ENCODE peak calls at places on chromosomes 7 and 10, in five cellular contexts. K is stomach, Q is GM12878, I is right atrium auricular region, R is transverse colon. G is an unnamed sample.

GRCh38 chr7:13742719-13743640 is 246.5 kb downstream of the ETV1 start:
- DNase-seq in K (peak), Q (no peak), I (no peak), R (peak), G (peak)

GRCh38 chr7:149459540-149460433 is 1.1 kb downstream of the ZNF777 start:
- DNase-seq in K (no peak), Q (no peak), I (no peak), R (no peak), G (peak)

GRCh38 chr10:124552877-124553276 is 91.3 kb downstream of the LHPP start:
- DNase-seq in K (no peak), Q (no peak), I (no peak), R (no peak), G (no peak)

GRCh38 chr10:5538446-5538845 is 13.7 kb downstream of the CALML3 start:
- DNase-seq in K (peak), Q (no peak), I (no peak), R (peak), G (no peak)

GRCh38 chr10:37965006-37965405 is 11.4 kb downstream of the ZNF25 start:
- DNase-seq in K (no peak), Q (no peak), I (no peak), R (no peak), G (no peak)

GRCh38 chr10:110425684-110426293 is 71.9 kb upstream of the DUSP5 start:
- DNase-seq in K (no peak), Q (peak), I (no peak), R (no peak), G (peak)

GRCh38 chr7:88546808-88547207 is 212.7 kb upstream of the ZNF804B start:
- DNase-seq in K (no peak), Q (peak), I (no peak), R (no peak), G (peak)

GRCh38 chr10:61981460-61981859 is 80.0 kb downstream of the ARID5B start:
- DNase-seq in K (no peak), Q (no peak), I (no peak), R (no peak), G (peak)

GRCh38 chr7:48041665-48041995 is 6.3 kb downstream of the C7orf57 start:
- DNase-seq in K (no peak), Q (no peak), I (no peak), R (no peak), G (peak)

GRCh38 chr10:8614054-8614565 is 559.6 kb downstream of the GATA3 start:
- DNase-seq in K (no peak), Q (no peak), I (no peak), R (no peak), G (peak)

GRCh38 chr7:41489885-41490284 is 213.0 kb downstream of the INHBA start:
- DNase-seq in K (no peak), Q (no peak), I (no peak), R (no peak), G (no peak)

GRCh38 chr7:5187605-5188004 is 2.4 kb upstream of the WIPI2 start:
- DNase-seq in K (no peak), Q (no peak), I (no peak), R (no peak), G (no peak)

GRCh38 chr7:92644406-92645113 is 54.4 kb upstream of the FAM133B start:
- DNase-seq in K (no peak), Q (no peak), I (no peak), R (no peak), G (no peak)

GRCh38 chr7:150968698-150969482 is 9.2 kb downstream of the KCNH2 start:
- DNase-seq in K (no peak), Q (no peak), I (no peak), R (no peak), G (no peak)

GRCh38 chr7:90459888-90460287 is 9.6 kb upstream of the PTTG1IP2 start:
- DNase-seq in K (no peak), Q (no peak), I (no peak), R (no peak), G (peak)
- H3K27ac ChIP-seq in K (no peak), Q (no peak), I (no peak), R (no peak), G (no peak)

DNA sequence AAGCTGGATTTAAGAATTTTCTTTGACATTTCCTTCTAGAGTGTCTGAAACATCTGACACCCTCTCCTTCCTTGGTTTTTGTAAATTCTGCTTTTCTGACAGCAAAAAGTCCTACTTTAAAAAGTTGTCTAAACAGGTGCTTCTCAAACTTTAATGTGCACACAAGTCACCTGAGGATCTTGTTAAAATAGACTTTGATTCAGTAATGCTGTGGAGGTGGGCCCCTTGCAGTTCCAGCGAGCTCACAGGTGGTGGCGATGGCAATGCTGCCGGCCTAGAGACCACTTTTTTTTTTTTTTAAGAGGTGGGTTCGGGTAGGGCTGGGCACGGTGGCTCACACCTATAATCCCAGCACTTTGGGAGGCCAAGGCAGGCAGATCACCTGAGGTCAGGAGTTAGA is 77.1 kb downstream of the ABCC2 start:
- DNase-seq in K (no peak), Q (no peak), I (no peak), R (no peak), G (peak)
- TF ChIP-seq CTCF in K (peak), Q (peak), I (no peak), R (no peak), G (peak)

GRCh38 chr10:119118231-119118630 is 14.3 kb downstream of the DENND10 start:
- DNase-seq in K (no peak), Q (no peak), I (no peak), R (no peak), G (no peak)
- H3K27ac ChIP-seq in K (no peak), Q (no peak), I (no peak), R (no peak), G (no peak)

DNA sequence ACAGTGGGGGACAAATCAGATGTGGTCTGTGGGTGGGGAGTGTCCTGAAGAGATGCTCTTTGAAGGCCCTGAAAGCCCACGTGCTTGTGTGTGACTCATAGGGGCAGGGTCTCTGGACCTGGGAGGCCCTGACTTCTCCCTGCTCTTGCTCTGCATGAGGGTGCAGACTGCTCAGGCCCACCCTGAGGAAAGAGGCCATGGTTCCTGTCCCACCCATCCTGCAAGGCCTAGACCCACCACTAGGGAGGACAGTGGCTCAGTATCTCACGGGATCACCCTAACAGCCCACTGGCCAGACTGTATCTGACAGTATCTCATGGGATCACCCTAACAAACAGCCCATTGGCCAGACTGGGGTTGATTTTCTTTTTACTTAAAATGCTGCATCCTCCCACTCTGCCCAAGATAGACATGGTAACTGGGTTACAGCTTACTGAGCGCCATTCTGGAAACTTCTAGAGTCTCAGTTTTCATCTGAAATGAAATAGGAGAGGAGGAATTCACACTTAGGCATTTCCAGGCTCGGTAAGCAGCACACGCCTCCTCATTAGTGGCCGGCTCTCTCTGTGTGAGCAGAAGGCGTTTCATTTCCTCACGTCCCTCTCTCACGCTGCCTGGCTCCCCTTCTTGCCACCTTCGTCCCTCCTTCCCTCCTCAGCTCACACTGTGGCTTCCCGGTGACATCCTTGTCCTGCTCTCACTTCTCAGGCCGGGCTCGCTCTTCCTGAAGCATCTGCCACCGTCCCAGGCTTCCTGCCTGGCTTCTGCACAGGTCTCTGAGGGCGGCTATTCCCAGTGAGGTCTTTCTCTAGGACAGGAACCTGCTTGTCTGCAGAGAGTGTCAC is 242.6 kb downstream of the GLRX3 start:
- DNase-seq in K (no peak), Q (no peak), I (no peak), R (no peak), G (no peak)
- TF ChIP-seq CTCF in K (no peak), Q (no peak), I (no peak), R (no peak), G (no peak)

DNA sequence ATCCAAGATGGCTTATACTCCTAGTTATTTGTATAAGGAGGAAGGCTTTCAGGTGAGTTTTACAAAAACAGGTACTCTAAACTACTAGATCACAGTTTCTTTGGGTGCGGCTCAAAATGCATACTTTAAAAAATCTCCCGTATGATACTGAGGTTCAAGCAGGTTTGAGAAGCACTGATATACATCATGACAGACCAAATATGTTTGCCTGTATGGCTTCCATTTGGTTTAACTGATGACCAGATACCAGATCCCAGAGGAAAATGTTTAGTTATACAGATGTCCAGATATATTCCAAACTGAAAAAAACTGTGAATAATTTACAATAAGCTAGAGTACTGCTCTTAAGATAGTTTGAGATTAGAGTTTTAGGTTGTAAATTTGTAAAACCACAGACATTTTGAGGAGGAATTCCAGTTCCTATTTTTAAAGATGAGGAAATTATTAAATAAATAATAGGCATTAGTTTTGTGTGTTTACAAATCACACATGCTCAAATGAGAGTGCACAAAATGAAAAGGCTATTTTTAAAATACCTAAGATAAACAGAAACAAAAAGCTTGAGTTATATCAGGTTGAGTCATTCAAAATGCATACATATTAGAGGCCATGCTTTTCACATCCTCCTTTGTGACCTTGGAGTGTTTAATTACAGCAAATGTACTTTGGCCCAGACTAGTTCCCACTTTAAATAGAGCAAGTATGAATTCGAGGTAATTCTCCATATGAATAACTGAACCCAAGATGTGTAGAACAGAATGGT is 60.5 kb downstream of the SEMA3C start:
- DNase-seq in K (no peak), Q (no peak), I (no peak), R (no peak), G (peak)
- H3K27ac ChIP-seq in K (peak), Q (no peak), I (peak), R (peak), G (peak)

DNA sequence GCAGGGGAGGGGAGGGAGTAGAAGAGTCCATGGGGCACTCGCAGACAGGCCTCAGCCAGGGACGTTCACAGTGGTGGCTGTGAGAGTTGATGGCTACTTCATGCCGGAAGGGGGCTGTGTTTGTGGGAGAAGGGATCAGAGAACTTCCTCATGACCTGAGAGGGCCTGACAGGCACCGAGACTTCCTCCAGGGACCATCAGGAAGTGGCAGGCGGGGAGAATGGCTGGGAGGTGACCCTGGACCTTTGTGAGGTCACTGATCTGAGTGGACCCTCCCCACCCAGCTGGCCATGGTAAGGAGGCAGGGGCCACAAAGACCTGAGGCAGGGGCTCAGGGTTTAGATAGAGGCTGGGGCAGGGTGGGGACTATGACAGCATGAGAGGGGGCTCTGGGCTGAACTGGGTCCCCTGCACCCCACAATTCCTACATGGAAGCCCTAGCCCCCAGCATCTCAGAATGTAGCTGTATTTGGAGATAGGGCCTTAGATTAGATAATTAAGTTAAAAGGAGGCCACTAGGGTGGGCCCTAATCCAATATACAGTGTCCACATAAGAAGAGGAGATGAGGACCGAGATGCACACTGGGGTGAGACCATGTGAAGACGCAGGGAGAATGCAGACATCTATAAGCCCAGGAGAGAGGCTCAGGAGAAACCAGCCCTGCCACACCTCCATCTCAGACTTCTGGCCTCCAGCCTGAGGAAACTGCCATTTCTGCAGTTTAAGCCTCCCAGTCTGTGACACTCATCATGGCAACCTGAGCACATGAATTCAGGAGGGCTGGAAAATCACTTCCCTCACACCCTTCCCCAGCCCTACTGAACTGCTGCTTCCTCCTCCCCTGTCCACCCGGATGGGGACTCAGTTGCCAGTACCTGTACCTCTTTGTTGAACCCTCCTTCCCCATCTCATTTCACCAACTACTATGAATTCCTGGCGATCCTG is 273.9 kb upstream of the ZNF32 start:
- DNase-seq in K (no peak), Q (no peak), I (peak), R (no peak), G (no peak)
- TF ChIP-seq CTCF in K (no peak), Q (peak), I (no peak), R (no peak), G (no peak)